ENCODE peak calls at places on chromosomes 4 and X, in seven cellular contexts. One of them, this sample, is unnamed.

GRCh38 chr4:14111730-14112171 is 484.2 kb upstream of the BOD1L1 start:
- DNase-seq in tibial artery: no peak
- DNase-seq in CD4-positive, alpha-beta memory T cell: no peak
- DNase-seq in aorta: no peak
- DNase-seq in H7: no peak
- DNase-seq in right atrium auricular region: no peak
- DNase-seq in transverse colon: no peak
- DNase-seq in this sample: no peak

GRCh38 chr4:169663894-169664293 is 43.5 kb downstream of the CLCN3 start:
- DNase-seq in transverse colon: no peak
- DNase-seq in tibial artery: no peak
- DNase-seq in H7: no peak
- DNase-seq in CD4-positive, alpha-beta memory T cell: no peak
- DNase-seq in aorta: no peak
- DNase-seq in right atrium auricular region: no peak
- DNase-seq in this sample: no peak

GRCh38 chrX:24154490-24155034 is 5.0 kb downstream of the ZFX start:
- DNase-seq in tibial artery: no peak
- DNase-seq in CD4-positive, alpha-beta memory T cell: no peak
- DNase-seq in aorta: no peak
- DNase-seq in right atrium auricular region: no peak
- DNase-seq in H7: no peak
- DNase-seq in transverse colon: no peak
- DNase-seq in this sample: no peak

GRCh38 chr4:15811703-15812325 is 33.7 kb downstream of the CD38 start:
- DNase-seq in transverse colon: no peak
- DNase-seq in tibial artery: no peak
- DNase-seq in H7: no peak
- DNase-seq in CD4-positive, alpha-beta memory T cell: no peak
- DNase-seq in aorta: no peak
- DNase-seq in right atrium auricular region: no peak
- DNase-seq in this sample: no peak

GRCh38 chr4:48237996-48238645 is 31.5 kb downstream of the TEC start:
- DNase-seq in transverse colon: no peak
- DNase-seq in right atrium auricular region: no peak
- DNase-seq in tibial artery: no peak
- DNase-seq in H7: no peak
- DNase-seq in CD4-positive, alpha-beta memory T cell: no peak
- DNase-seq in aorta: no peak
- DNase-seq in this sample: no peak

GRCh38 chrX:31962256-31962655 is 890.4 kb upstream of the FTHL17 start:
- DNase-seq in aorta: no peak
- DNase-seq in H7: no peak
- DNase-seq in right atrium auricular region: no peak
- DNase-seq in tibial artery: no peak
- DNase-seq in transverse colon: no peak
- DNase-seq in CD4-positive, alpha-beta memory T cell: no peak
- DNase-seq in this sample: no peak

GRCh38 chrX:77698242-77698641 is 87.8 kb downstream of the ATRX start:
- DNase-seq in aorta: no peak
- DNase-seq in CD4-positive, alpha-beta memory T cell: no peak
- DNase-seq in right atrium auricular region: no peak
- DNase-seq in tibial artery: no peak
- DNase-seq in H7: no peak
- DNase-seq in transverse colon: no peak
- DNase-seq in this sample: no peak

GRCh38 chr4:10347281-10347795 is 109.9 kb downstream of the ZNF518B start:
- DNase-seq in tibial artery: no peak
- DNase-seq in CD4-positive, alpha-beta memory T cell: no peak
- DNase-seq in H7: no peak
- DNase-seq in aorta: no peak
- DNase-seq in transverse colon: no peak
- DNase-seq in right atrium auricular region: no peak
- DNase-seq in this sample: no peak

GRCh38 chr4:154312246-154312645 is 179.4 kb downstream of the DCHS2 start:
- DNase-seq in CD4-positive, alpha-beta memory T cell: no peak
- DNase-seq in right atrium auricular region: no peak
- DNase-seq in tibial artery: no peak
- DNase-seq in aorta: no peak
- DNase-seq in H7: no peak
- DNase-seq in transverse colon: no peak
- DNase-seq in this sample: no peak

GRCh38 chr4:102825261-102826071 is 1.9 kb downstream of the UBE2D3 start:
- DNase-seq in H7: peak
- DNase-seq in right atrium auricular region: no peak
- DNase-seq in aorta: peak
- DNase-seq in transverse colon: peak
- DNase-seq in CD4-positive, alpha-beta memory T cell: peak
- DNase-seq in tibial artery: no peak
- DNase-seq in this sample: peak

GRCh38 chr4:165584916-165585315 is 206.1 kb downstream of the CPE start:
- DNase-seq in right atrium auricular region: no peak
- DNase-seq in CD4-positive, alpha-beta memory T cell: no peak
- DNase-seq in transverse colon: no peak
- DNase-seq in aorta: no peak
- DNase-seq in tibial artery: no peak
- DNase-seq in H7: no peak
- DNase-seq in this sample: no peak

GRCh38 chr4:165592386-165592785 is 213.6 kb downstream of the CPE start:
- DNase-seq in H7: no peak
- DNase-seq in transverse colon: no peak
- DNase-seq in aorta: no peak
- DNase-seq in CD4-positive, alpha-beta memory T cell: no peak
- DNase-seq in right atrium auricular region: no peak
- DNase-seq in tibial artery: no peak
- DNase-seq in this sample: no peak

GRCh38 chr4:165583341-165583740 is 204.5 kb downstream of the CPE start:
- DNase-seq in aorta: no peak
- DNase-seq in transverse colon: no peak
- DNase-seq in H7: no peak
- DNase-seq in CD4-positive, alpha-beta memory T cell: no peak
- DNase-seq in tibial artery: no peak
- DNase-seq in right atrium auricular region: no peak
- DNase-seq in this sample: no peak

GRCh38 chr4:165588534-165589310 is 209.9 kb downstream of the CPE start:
- DNase-seq in right atrium auricular region: no peak
- DNase-seq in aorta: no peak
- DNase-seq in transverse colon: no peak
- DNase-seq in tibial artery: no peak
- DNase-seq in H7: no peak
- DNase-seq in CD4-positive, alpha-beta memory T cell: no peak
- DNase-seq in this sample: no peak
- H3K4me3 ChIP-seq in right atrium auricular region: no peak
- H3K4me3 ChIP-seq in aorta: no peak
- H3K4me3 ChIP-seq in transverse colon: no peak
- H3K4me3 ChIP-seq in tibial artery: no peak
- H3K4me3 ChIP-seq in H7: no peak
- H3K4me3 ChIP-seq in CD4-positive, alpha-beta memory T cell: no peak
- H3K4me3 ChIP-seq in this sample: no peak

DNA sequence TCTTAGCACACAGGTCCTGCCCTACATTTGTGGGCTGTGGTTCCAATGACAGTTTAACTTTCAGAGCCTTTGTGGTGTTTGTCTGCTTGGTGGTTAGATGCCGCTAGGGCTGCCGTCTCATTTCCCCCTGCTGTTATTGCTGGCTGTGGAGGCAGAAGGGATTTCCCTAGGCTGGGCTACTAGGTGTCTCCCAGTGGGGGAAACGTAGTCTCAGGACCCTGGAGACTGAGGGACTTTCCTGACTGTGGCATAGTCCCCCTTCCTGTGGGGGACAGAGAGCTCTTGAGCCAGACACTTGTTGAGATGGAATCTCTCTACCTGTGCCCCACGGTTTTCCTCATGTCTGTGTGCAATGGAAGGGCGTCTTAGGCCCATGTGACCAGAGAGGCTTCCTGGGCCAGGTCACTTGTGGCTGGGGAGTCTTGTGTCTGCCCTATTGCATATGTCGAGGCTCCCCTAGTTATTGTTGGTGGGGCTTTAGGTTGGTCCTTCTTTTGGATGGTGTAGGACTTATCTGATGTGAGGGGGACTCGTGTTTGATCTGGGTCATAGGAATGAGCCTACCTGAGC is 68.2 kb downstream of the ARHGAP10 start:
- DNase-seq in transverse colon: no peak
- DNase-seq in aorta: no peak
- DNase-seq in tibial artery: no peak
- DNase-seq in CD4-positive, alpha-beta memory T cell: peak
- DNase-seq in H7: peak
- DNase-seq in right atrium auricular region: no peak
- DNase-seq in this sample: no peak
- H3K4me3 ChIP-seq in transverse colon: no peak
- H3K4me3 ChIP-seq in aorta: no peak
- H3K4me3 ChIP-seq in tibial artery: no peak
- H3K4me3 ChIP-seq in CD4-positive, alpha-beta memory T cell: no peak
- H3K4me3 ChIP-seq in H7: no peak
- H3K4me3 ChIP-seq in right atrium auricular region: no peak
- H3K4me3 ChIP-seq in this sample: no peak

GRCh38 chrX:75273483-75273882 is 402 bp upstream of the UPRT start:
- DNase-seq in right atrium auricular region: no peak
- DNase-seq in transverse colon: no peak
- DNase-seq in aorta: no peak
- DNase-seq in tibial artery: no peak
- DNase-seq in H7: no peak
- DNase-seq in CD4-positive, alpha-beta memory T cell: no peak
- DNase-seq in this sample: peak
- H3K4me3 ChIP-seq in right atrium auricular region: peak
- H3K4me3 ChIP-seq in transverse colon: peak
- H3K4me3 ChIP-seq in aorta: peak
- H3K4me3 ChIP-seq in tibial artery: peak
- H3K4me3 ChIP-seq in H7: peak
- H3K4me3 ChIP-seq in CD4-positive, alpha-beta memory T cell: peak
- H3K4me3 ChIP-seq in this sample: peak

GRCh38 chrX:52576946-52577345 is 60.1 kb upstream of the XAGE1B start:
- DNase-seq in transverse colon: peak
- DNase-seq in H7: no peak
- DNase-seq in aorta: no peak
- DNase-seq in CD4-positive, alpha-beta memory T cell: no peak
- DNase-seq in tibial artery: no peak
- DNase-seq in right atrium auricular region: no peak
- DNase-seq in this sample: peak

GRCh38 chrX:52577464-52578173 is 60.8 kb upstream of the XAGE1B start:
- DNase-seq in CD4-positive, alpha-beta memory T cell: no peak
- DNase-seq in transverse colon: peak
- DNase-seq in H7: no peak
- DNase-seq in right atrium auricular region: no peak
- DNase-seq in tibial artery: no peak
- DNase-seq in aorta: no peak
- DNase-seq in this sample: peak

GRCh38 chrX:52576474-52576873 is 59.6 kb upstream of the XAGE1B start:
- DNase-seq in aorta: no peak
- DNase-seq in H7: no peak
- DNase-seq in tibial artery: no peak
- DNase-seq in transverse colon: no peak
- DNase-seq in right atrium auricular region: no peak
- DNase-seq in CD4-positive, alpha-beta memory T cell: no peak
- DNase-seq in this sample: no peak

GRCh38 chrX:52574416-52575275 is 57.8 kb upstream of the XAGE1B start:
- DNase-seq in tibial artery: no peak
- DNase-seq in CD4-positive, alpha-beta memory T cell: peak
- DNase-seq in transverse colon: peak
- DNase-seq in H7: peak
- DNase-seq in right atrium auricular region: no peak
- DNase-seq in aorta: no peak
- DNase-seq in this sample: peak
- H3K4me3 ChIP-seq in tibial artery: no peak
- H3K4me3 ChIP-seq in CD4-positive, alpha-beta memory T cell: no peak
- H3K4me3 ChIP-seq in transverse colon: no peak
- H3K4me3 ChIP-seq in H7: no peak
- H3K4me3 ChIP-seq in right atrium auricular region: no peak
- H3K4me3 ChIP-seq in aorta: no peak
- H3K4me3 ChIP-seq in this sample: no peak

This sample was measured in colonic mucosa.